ENCODE peak calls at places on chromosomes 2 and 18, in ten cellular contexts. S is endodermal cell, P is dorsolateral prefrontal cortex, M is HCT116, X is left ventricle myocardium inferior, O is fibroblast of villous mesenchyme, K is astrocyte, J is K562, W is body of pancreas, R is kidney. I is an unnamed sample.

GRCh38 chr2:32058130-32058529 is 5.2 kb upstream of the SPAST start:
- DNase-seq in S (no peak), P (no peak), M (no peak), X (no peak), O (peak), K (peak), J (peak), W (no peak), R (no peak), I (no peak)

GRCh38 chr18:7723558-7723957 is 156.4 kb downstream of the PTPRM start:
- DNase-seq in S (no peak), P (no peak), M (no peak), X (no peak), O (no peak), K (no peak), J (no peak), W (no peak), R (no peak), I (no peak)

GRCh38 chr2:201158111-201158929 is 24.6 kb upstream of the CASP10 start:
- DNase-seq in S (peak), P (peak), M (peak), X (peak), O (peak), K (peak), J (peak), W (peak), R (no peak), I (peak)

GRCh38 chr2:9975805-9976447 is 24.4 kb downstream of the GRHL1 start:
- DNase-seq in S (no peak), P (no peak), M (peak), X (no peak), O (peak), K (peak), J (peak), W (peak), R (no peak), I (no peak)

GRCh38 chr2:150167711-150168110 is 319.8 kb downstream of the RND3 start:
- DNase-seq in S (no peak), P (no peak), M (no peak), X (no peak), O (peak), K (peak), J (peak), W (no peak), R (no peak), I (peak)

GRCh38 chr2:98598781-98599428 is 9.4 kb downstream of the COA5 start:
- DNase-seq in S (no peak), P (no peak), M (no peak), X (no peak), O (peak), K (peak), J (no peak), W (no peak), R (no peak), I (no peak)

GRCh38 chr2:182650704-182651103 is 65.4 kb upstream of the DNAJC10 start:
- DNase-seq in S (no peak), P (no peak), M (peak), X (no peak), O (peak), K (peak), J (peak), W (no peak), R (no peak), I (no peak)

GRCh38 chr2:164975885-164976284 is 20.6 kb upstream of the SLC38A11 start:
- DNase-seq in S (no peak), P (no peak), M (no peak), X (no peak), O (no peak), K (no peak), J (no peak), W (no peak), R (no peak), I (no peak)

GRCh38 chr18:67651438-67651837 is 134.9 kb upstream of the DSEL start:
- DNase-seq in S (no peak), P (no peak), M (no peak), X (no peak), O (no peak), K (no peak), J (no peak), W (no peak), R (no peak), I (no peak)

GRCh38 chr2:223945755-223946154 is 620 bp upstream of the WDFY1 start:
- DNase-seq in S (no peak), P (no peak), M (no peak), X (no peak), O (no peak), K (no peak), J (no peak), W (no peak), R (no peak), I (no peak)
- TF ChIP-seq CTCF in S (no peak), P (no peak), M (no peak), X (no peak), O (no peak), K (no peak), J (no peak), W (no peak), R (no peak), I (no peak)

DNA sequence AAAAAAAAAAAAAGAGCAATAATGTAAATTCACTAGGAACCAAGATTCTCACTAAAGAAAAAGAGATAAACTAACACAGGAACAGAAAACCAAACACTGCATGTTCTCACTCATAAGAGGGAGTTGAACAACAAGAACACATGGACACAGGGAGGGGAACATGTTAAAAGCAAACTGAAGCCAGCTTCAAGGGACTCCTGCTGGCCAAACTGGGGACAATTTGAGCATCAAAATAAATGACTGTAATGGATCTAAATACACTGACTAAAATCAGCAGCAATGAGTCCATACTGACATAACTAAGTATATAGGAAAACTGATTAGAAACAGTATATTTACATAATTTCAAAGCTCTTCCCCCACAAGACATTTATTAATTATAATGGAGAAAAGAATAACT is 73.0 kb downstream of the FARSB start:
- DNase-seq in S (no peak), P (no peak), M (no peak), X (no peak), O (no peak), K (no peak), J (no peak), W (no peak), R (no peak), I (no peak)
- TF ChIP-seq CTCF in S (peak), P (no peak), M (no peak), X (peak), O (peak), K (peak), J (no peak), W (no peak), R (no peak), I (peak)

GRCh38 chr18:47749195-47749973 is 181.1 kb downstream of the SMAD2 start:
- DNase-seq in S (peak), P (peak), M (peak), X (peak), O (peak), K (peak), J (peak), W (peak), R (peak), I (peak)
- TF ChIP-seq CTCF in S (peak), P (peak), M (peak), X (peak), O (peak), K (peak), J (peak), W (peak), R (peak), I (peak)

DNA sequence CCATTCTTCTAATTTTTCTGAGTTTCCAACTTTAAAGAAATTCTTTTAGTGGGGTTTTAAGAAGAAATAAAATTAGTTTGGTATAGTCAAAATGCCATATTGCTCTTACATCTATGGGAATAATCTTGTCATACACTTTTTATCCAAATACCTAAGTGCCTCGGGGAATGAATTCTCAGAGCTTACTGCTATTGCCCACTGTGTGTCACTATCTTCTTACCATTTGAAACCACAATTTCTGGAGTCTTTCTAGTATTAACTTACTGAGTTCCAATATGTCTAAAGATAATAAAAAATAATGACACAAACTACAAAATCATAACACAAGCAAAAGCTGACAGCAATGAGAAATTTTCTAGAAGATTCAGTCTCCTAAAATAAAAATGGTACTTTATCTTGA is 23.7 kb upstream of the DNAH6 start:
- DNase-seq in S (no peak), P (no peak), M (no peak), X (no peak), O (no peak), K (no peak), J (no peak), W (no peak), R (no peak), I (no peak)
- TF ChIP-seq CTCF in S (peak), P (peak), M (peak), X (no peak), O (peak), K (peak), J (no peak), W (no peak), R (no peak), I (no peak)